ENCODE peak calls at places on chromosomes 16 and 17, in nine cellular contexts. One of them, this sample, is unnamed.
A peak's percentile ranks its signal among the peaks of the same experiment; 100 is the strongest.

GRCh38 chr17:7745748-7746470 is 28.4 kb downstream of the DNAH2 start:
- DNase-seq in IMR-90: peak; percentile 76
- DNase-seq in suprapubic skin: no peak
- DNase-seq in CD8-positive, alpha-beta memory T cell: no peak
- DNase-seq in RCC 7860: peak; percentile 56
- DNase-seq in kidney tubule cell: peak; percentile 48
- DNase-seq in central memory CD8-positive, alpha-beta T cell: no peak
- DNase-seq in neural crest cell: peak; percentile 16
- DNase-seq in epithelial cell of esophagus: peak; percentile 69
- DNase-seq in this sample: peak; percentile 79

GRCh38 chr16:85104821-85105391 is 7.4 kb downstream of the CIBAR2 start:
- DNase-seq in IMR-90: no peak
- DNase-seq in suprapubic skin: no peak
- DNase-seq in CD8-positive, alpha-beta memory T cell: peak; percentile 12
- DNase-seq in RCC 7860: no peak
- DNase-seq in kidney tubule cell: no peak
- DNase-seq in central memory CD8-positive, alpha-beta T cell: peak; percentile 41
- DNase-seq in neural crest cell: no peak
- DNase-seq in epithelial cell of esophagus: peak; percentile 17
- DNase-seq in this sample: no peak

GRCh38 chr17:16407911-16408588 is 7.3 kb upstream of the TRPV2 start:
- DNase-seq in IMR-90: peak; percentile 47
- DNase-seq in suprapubic skin: no peak
- DNase-seq in CD8-positive, alpha-beta memory T cell: no peak
- DNase-seq in RCC 7860: no peak
- DNase-seq in kidney tubule cell: peak; percentile 44
- DNase-seq in central memory CD8-positive, alpha-beta T cell: no peak
- DNase-seq in neural crest cell: no peak
- DNase-seq in epithelial cell of esophagus: peak; percentile 64
- DNase-seq in this sample: peak; percentile 38

GRCh38 chr16:80803341-80804060 is 897 bp downstream of the CDYL2 start:
- DNase-seq in IMR-90: no peak
- DNase-seq in suprapubic skin: no peak
- DNase-seq in CD8-positive, alpha-beta memory T cell: peak; percentile 13
- DNase-seq in RCC 7860: no peak
- DNase-seq in kidney tubule cell: peak; percentile 43
- DNase-seq in central memory CD8-positive, alpha-beta T cell: peak; percentile 25
- DNase-seq in neural crest cell: peak; percentile 24
- DNase-seq in epithelial cell of esophagus: peak; percentile 14
- DNase-seq in this sample: peak; percentile 8

GRCh38 chr16:68972008-68972407 is 128.7 kb downstream of the TANGO6 start:
- DNase-seq in IMR-90: no peak
- DNase-seq in suprapubic skin: no peak
- DNase-seq in CD8-positive, alpha-beta memory T cell: no peak
- DNase-seq in RCC 7860: no peak
- DNase-seq in kidney tubule cell: no peak
- DNase-seq in central memory CD8-positive, alpha-beta T cell: no peak
- DNase-seq in neural crest cell: no peak
- DNase-seq in epithelial cell of esophagus: no peak
- DNase-seq in this sample: no peak

GRCh38 chr16:3029499-3030127 is 5.8 kb downstream of the THOC6 start:
- DNase-seq in IMR-90: peak; percentile 31
- DNase-seq in suprapubic skin: no peak
- DNase-seq in CD8-positive, alpha-beta memory T cell: no peak
- DNase-seq in RCC 7860: no peak
- DNase-seq in kidney tubule cell: no peak
- DNase-seq in central memory CD8-positive, alpha-beta T cell: no peak
- DNase-seq in neural crest cell: no peak
- DNase-seq in epithelial cell of esophagus: peak; percentile 60
- DNase-seq in this sample: no peak

GRCh38 chr16:50616386-50616785 is 64.7 kb downstream of the SNX20 start:
- DNase-seq in IMR-90: no peak
- DNase-seq in suprapubic skin: no peak
- DNase-seq in CD8-positive, alpha-beta memory T cell: no peak
- DNase-seq in RCC 7860: no peak
- DNase-seq in kidney tubule cell: no peak
- DNase-seq in central memory CD8-positive, alpha-beta T cell: no peak
- DNase-seq in neural crest cell: no peak
- DNase-seq in epithelial cell of esophagus: no peak
- DNase-seq in this sample: no peak

GRCh38 chr17:36667922-36668321 is 66.5 kb downstream of the MRM1 start:
- DNase-seq in IMR-90: no peak
- DNase-seq in suprapubic skin: no peak
- DNase-seq in CD8-positive, alpha-beta memory T cell: no peak
- DNase-seq in RCC 7860: no peak
- DNase-seq in kidney tubule cell: peak; percentile 63
- DNase-seq in central memory CD8-positive, alpha-beta T cell: no peak
- DNase-seq in neural crest cell: no peak
- DNase-seq in epithelial cell of esophagus: peak; percentile 24
- DNase-seq in this sample: no peak

GRCh38 chr16:86064431-86065250 is 165.7 kb downstream of the IRF8 start:
- DNase-seq in IMR-90: no peak
- DNase-seq in suprapubic skin: no peak
- DNase-seq in CD8-positive, alpha-beta memory T cell: no peak
- DNase-seq in RCC 7860: no peak
- DNase-seq in kidney tubule cell: no peak
- DNase-seq in central memory CD8-positive, alpha-beta T cell: no peak
- DNase-seq in neural crest cell: no peak
- DNase-seq in epithelial cell of esophagus: no peak
- DNase-seq in this sample: no peak